ENCODE peak calls at places on chromosomes 3 and 15, in six cellular contexts. F, Y, X, K, E and Z are unnamed samples.

GRCh38 chr3:61141697-61142096 is 109.6 kb downstream of the FHIT start:
- DNase-seq in E (no peak), F (no peak), Y (no peak), X (no peak), K (no peak), Z (no peak)

GRCh38 chr3:57281710-57282109 is 10.8 kb downstream of the ASB14 start:
- DNase-seq in X (no peak), E (no peak), F (peak), Y (no peak), K (no peak), Z (no peak)

GRCh38 chr15:47196057-47196456 is 521.2 kb upstream of the SEMA6D start:
- DNase-seq in Y (peak), K (no peak), E (peak), F (peak), X (peak), Z (peak)

GRCh38 chr15:59741274-59741906 is 52.3 kb upstream of the BNIP2 start:
- DNase-seq in F (peak), Y (no peak), K (no peak), E (no peak), X (no peak), Z (peak)

GRCh38 chr15:51365417-51365816 is 24.0 kb downstream of the GLDN start:
- DNase-seq in Y (no peak), E (no peak), F (no peak), X (no peak), K (no peak), Z (no peak)

GRCh38 chr3:197714251-197714650 is 22.5 kb downstream of the RUBCN start:
- DNase-seq in F (no peak), X (no peak), K (no peak), Y (no peak), E (no peak), Z (no peak)

GRCh38 chr3:195204360-195205166 is 66.4 kb downstream of the XXYLT1 start:
- DNase-seq in E (no peak), K (no peak), Y (peak), X (no peak), F (peak), Z (no peak)

GRCh38 chr3:141561426-141562034 is 74.7 kb downstream of the RASA2 start:
- DNase-seq in F (peak), E (peak), Y (no peak), K (no peak), X (peak), Z (peak)

GRCh38 chr3:189833996-189834395 is 202.8 kb downstream of the TP63 start:
- DNase-seq in Y (no peak), E (no peak), F (no peak), K (peak), X (no peak), Z (peak)

GRCh38 chr3:132593950-132594328 is 3.1 kb upstream of the ACKR4 start:
- DNase-seq in X (no peak), E (no peak), K (no peak), F (peak), Y (no peak), Z (no peak)

GRCh38 chr15:77035999-77036471 is 34.9 kb downstream of the TSPAN3 start:
- DNase-seq in X (no peak), Y (peak), K (no peak), F (no peak), E (no peak), Z (no peak)

GRCh38 chr3:186901135-186901734 is 29.1 kb upstream of the ST6GAL1 start:
- DNase-seq in F (peak), K (no peak), X (no peak), E (no peak), Y (no peak), Z (no peak)

DNA sequence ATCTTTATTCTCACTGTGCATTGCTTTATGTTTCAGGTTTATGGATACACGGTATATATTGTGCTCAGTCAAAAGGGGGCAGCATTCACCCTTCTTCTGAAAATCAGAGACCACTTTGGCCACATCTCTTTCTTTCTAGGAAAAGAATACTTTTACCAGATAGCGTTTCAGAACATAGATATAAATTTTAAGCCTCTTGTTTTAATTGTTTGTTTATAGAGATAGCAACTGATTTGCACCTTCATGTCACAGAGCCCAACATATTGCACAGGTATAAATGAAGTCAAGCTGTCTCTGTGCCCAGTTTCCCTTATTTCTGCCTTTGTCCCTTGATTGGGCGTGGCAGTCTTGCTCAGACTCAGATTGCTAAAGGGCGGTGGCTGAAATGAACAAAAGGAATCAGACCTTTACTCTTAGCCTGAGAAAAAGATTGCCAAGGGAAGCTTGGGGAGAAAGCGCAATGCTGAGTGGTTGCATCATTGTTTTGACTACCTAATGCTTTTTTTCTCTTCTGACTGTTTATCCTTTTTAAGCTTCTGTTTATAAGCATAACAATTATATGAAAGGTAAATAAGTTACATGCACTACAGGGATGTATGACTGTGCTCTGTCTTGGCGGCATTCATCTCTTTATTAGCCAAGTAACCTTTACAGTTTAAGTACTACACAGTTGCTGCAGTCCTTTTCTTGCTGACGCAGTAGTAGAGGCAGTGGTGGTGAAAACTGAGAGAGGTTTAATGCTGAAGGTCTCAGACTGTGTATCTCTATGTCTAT is 70.8 kb upstream of the ZBTB20 start:
- DNase-seq in X (no peak), K (no peak), F (peak), E (peak), Y (no peak), Z (no peak)
- H3K4me3 ChIP-seq in X (no peak), K (no peak), F (no peak), E (no peak), Y (no peak), Z (no peak)

GRCh38 chr3:36874351-36874874 is 70.4 kb downstream of the TRANK1 start:
- DNase-seq in E (no peak), X (no peak), Y (no peak), F (peak), K (no peak), Z (no peak)

GRCh38 chr3:36875397-36875796 is 69.5 kb downstream of the TRANK1 start:
- DNase-seq in Y (no peak), K (no peak), E (no peak), X (no peak), F (no peak), Z (no peak)

GRCh38 chr3:36877930-36878685 is 66.7 kb downstream of the TRANK1 start:
- DNase-seq in F (no peak), K (no peak), E (no peak), X (no peak), Y (no peak), Z (no peak)

GRCh38 chr3:36871379-36872126 is 73.3 kb downstream of the TRANK1 start:
- DNase-seq in X (no peak), E (no peak), F (no peak), Y (no peak), K (no peak), Z (no peak)

DNA sequence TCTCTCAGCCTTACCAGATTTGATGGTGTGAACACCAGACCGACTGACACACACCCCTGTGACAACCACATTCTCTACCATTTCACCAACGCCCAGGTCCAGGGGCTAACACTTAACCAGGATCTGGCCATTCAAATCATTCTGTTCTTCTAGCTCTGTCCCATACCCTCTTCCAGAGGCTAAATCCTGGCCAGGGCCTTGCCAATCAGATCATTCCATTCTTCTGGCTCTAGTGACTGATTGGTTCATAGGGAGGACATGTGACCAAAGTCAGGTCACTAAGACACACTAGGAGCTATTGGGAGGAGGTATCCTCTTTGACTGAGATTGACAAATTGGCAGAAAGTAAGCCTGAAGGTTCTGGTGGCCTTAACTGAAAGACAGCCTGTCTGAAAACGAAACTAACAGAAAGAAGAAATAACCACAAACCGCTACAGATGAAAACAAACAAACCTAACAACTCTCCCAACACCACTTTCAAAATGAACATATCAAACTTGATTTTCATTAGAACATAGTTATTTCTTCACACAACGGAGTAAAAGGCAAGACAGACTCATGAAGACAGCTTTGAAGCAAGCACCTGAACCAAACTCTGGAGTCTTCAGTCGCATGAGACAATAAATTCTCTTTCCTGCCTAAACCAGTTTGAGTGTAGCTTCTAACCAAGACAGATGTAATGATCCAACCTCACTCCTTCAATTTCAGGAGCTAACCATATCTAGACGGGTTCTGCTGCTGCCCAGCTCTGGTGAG is 68.5 kb downstream of the TRANK1 start:
- DNase-seq in Y (no peak), X (no peak), E (peak), F (no peak), K (no peak), Z (no peak)
- TF ChIP-seq CTCF in Y (no peak), X (no peak), E (no peak), F (no peak), K (no peak), Z (no peak)

GRCh38 chr15:78810003-78810376 is 1.3 kb downstream of the ADAMTS7 start:
- DNase-seq in Y (no peak), E (no peak), X (no peak), K (no peak), F (no peak), Z (no peak)

GRCh38 chr15:78810377-78811123 is 714 bp downstream of the ADAMTS7 start:
- DNase-seq in K (no peak), X (no peak), E (no peak), Y (peak), F (peak), Z (no peak)

GRCh38 chr15:78807359-78807758 is 3.9 kb downstream of the ADAMTS7 start:
- DNase-seq in E (no peak), K (no peak), F (no peak), Y (no peak), X (no peak), Z (no peak)

GRCh38 chr15:78811124-78811824 is at the start of gene ADAMTS7:
- DNase-seq in Y (peak), K (no peak), E (peak), F (peak), X (no peak), Z (peak)

GRCh38 chr15:78808550-78808949 is 2.7 kb downstream of the ADAMTS7 start:
- DNase-seq in K (no peak), E (peak), X (no peak), F (no peak), Y (no peak), Z (no peak)
- H3K4me3 ChIP-seq in K (no peak), E (no peak), X (no peak), F (no peak), Y (no peak), Z (no peak)

DNA sequence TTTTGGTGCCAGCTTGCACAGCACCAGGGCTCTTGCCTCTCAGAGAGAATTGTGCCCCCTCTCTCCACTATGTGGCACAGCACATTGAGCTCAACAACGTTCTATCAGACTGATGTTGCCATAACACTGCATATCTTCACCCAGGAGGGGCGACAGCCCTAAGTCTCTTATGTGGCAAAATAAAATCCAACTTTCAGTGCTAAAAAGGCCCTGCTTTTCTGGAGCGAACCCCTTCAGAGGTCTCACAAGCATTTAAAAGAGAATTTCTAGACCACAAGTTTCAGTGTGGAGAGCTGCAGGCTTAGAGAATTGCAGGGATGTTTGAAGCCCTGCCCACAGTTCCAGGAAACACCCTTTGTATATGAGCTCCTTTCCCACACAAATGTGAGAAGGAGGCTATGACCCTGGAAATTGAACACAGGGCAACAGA is 85.5 kb downstream of the LIPC start:
- DNase-seq in Y (no peak), K (no peak), X (no peak), F (no peak), E (peak), Z (no peak)
- TF ChIP-seq CTCF in Y (no peak), K (no peak), X (peak), F (no peak), E (no peak), Z (no peak)

DNA sequence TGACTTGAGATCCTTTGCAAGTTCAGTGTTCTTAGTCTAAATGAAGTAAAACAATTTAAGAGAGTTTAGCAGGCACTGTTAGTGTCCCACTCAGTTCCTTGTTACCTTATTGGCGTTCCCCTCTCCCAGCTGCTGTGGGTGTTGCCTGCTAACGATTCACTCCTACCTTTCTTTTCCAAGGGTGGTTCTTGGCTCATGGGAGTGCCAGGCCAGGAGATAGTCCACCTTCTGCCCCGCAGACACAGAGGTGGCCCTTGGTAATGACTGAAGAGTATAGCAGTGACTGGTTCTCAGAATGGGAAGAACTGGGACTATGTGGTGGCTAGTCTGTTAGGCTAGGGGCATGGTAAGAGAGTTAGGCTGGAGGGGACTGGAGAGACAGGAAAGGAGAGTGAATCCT is 240.4 kb downstream of the EDEM1 start:
- DNase-seq in K (no peak), X (no peak), Y (no peak), F (no peak), E (no peak), Z (no peak)
- H3K4me3 ChIP-seq in K (no peak), X (no peak), Y (no peak), F (no peak), E (no peak), Z (no peak)

GRCh38 chr15:33654859-33655258 is 313.4 kb upstream of the CHRM5 start:
- DNase-seq in E (no peak), F (peak), K (no peak), Y (no peak), X (peak), Z (no peak)
- TF ChIP-seq CTCF in E (no peak), F (peak), K (no peak), Y (no peak), X (peak), Z (no peak)